ENCODE peak calls at places on chromosomes 12 and 14, in four cellular contexts. O is H9, B is GM12878, U is HCT116. A is an unnamed sample.

GRCh38 chr14:94945615-94946014 is 175.7 kb upstream of the GSC start:
- DNase-seq in O (no peak), B (no peak), U (no peak), A (no peak)

GRCh38 chr12:52892974-52893373 is 11.9 kb downstream of the KRT8 start:
- DNase-seq in O (no peak), B (no peak), U (no peak), A (no peak)

GRCh38 chr12:19183121-19183838 is 53.7 kb downstream of the PLEKHA5 start:
- DNase-seq in O (no peak), B (no peak), U (no peak), A (no peak)

GRCh38 chr12:4992881-4993280 is 50.8 kb upstream of the KCNA5 start:
- DNase-seq in O (no peak), B (no peak), U (no peak), A (no peak)

GRCh38 chr12:41604830-41605229 is 416.7 kb downstream of the PDZRN4 start:
- DNase-seq in O (no peak), B (no peak), U (no peak), A (no peak)

GRCh38 chr12:121801601-121802484 is 2.0 kb upstream of the SETD1B start:
- DNase-seq in O (peak; percentile 32), B (no peak), U (no peak), A (no peak)

GRCh38 chr14:24058260-24058950 is 6.6 kb downstream of the CARMIL3 start:
- DNase-seq in O (no peak), B (no peak), U (no peak), A (peak; percentile 15)

GRCh38 chr12:16435875-16436554 is 88.6 kb downstream of the MGST1 start:
- DNase-seq in O (no peak), B (no peak), U (no peak), A (no peak)

GRCh38 chr12:91948504-91948903 is 197.1 kb downstream of the BTG1 start:
- DNase-seq in O (no peak), B (no peak), U (no peak), A (no peak)

GRCh38 chr12:123269395-123269892 is 2.2 kb downstream of the CDK2AP1 start:
- DNase-seq in O (peak; percentile 78), B (no peak), U (no peak), A (no peak)

GRCh38 chr14:53670701-53671100 is 285.9 kb downstream of the BMP4 start:
- DNase-seq in O (no peak), B (no peak), U (no peak), A (peak; percentile 57)

GRCh38 chr12:132833341-132833740 is 4.7 kb upstream of the GOLGA3 start:
- DNase-seq in O (no peak), B (no peak), U (no peak), A (no peak)

GRCh38 chr12:13198921-13199320 is 2.4 kb downstream of the EMP1 start:
- DNase-seq in O (no peak), B (no peak), U (no peak), A (no peak)

GRCh38 chr12:131348226-131349010 is 362.5 kb upstream of the SFSWAP start:
- DNase-seq in O (no peak), B (no peak), U (no peak), A (no peak)

GRCh38 chr14:104677506-104678332 is 11.7 kb upstream of the INF2 start:
- DNase-seq in O (peak; percentile 83), B (no peak), U (no peak), A (no peak)

GRCh38 chr14:95021588-95021987 is 135.7 kb downstream of the DICER1 start:
- DNase-seq in O (no peak), B (no peak), U (no peak), A (no peak)

GRCh38 chr14:78967111-78967809 is 797.1 kb downstream of the NRXN3 start:
- DNase-seq in O (no peak), B (no peak), U (no peak), A (no peak)

GRCh38 chr14:31788340-31788739 is 227.1 kb downstream of the NUBPL start:
- DNase-seq in O (no peak), B (no peak), U (no peak), A (no peak)

DNA sequence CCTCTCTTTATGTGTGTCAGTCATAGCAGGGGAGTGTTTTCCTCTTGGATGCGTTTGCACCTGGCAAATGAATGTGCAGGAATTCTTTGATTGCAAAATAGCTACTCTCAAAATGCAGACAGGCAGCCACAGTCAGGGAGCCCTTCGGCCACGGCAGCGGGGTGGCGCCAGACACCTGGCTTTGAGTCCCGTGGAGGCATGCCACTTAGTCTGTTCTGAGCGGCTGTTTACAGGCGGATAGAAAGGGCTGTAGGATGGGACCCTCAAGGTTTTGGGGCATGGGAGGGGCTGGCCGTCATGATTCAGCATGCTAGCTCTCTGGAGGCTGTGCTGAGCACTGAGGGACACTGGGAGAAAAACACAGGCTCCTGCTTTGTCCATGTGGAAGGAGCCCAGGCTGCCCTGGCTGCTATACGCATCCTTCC is 117.1 kb downstream of the SLC25A47 start:
- DNase-seq in O (peak; percentile 75), B (no peak), U (no peak), A (peak; percentile 49)
- TF ChIP-seq CTCF in O (peak; percentile 69), B (peak; percentile 51), U (peak; percentile 87), A (peak; percentile 94)

GRCh38 chr12:112087851-112088250 is 20.7 kb downstream of the NAA25 start:
- DNase-seq in O (no peak), B (no peak), U (no peak), A (no peak)

GRCh38 chr12:112091563-112091962 is 17.0 kb downstream of the NAA25 start:
- DNase-seq in O (no peak), B (no peak), U (no peak), A (no peak)

GRCh38 chr12:112087055-112087850 is 21.3 kb downstream of the NAA25 start:
- DNase-seq in O (no peak), B (no peak), U (no peak), A (no peak)
- H4K20me1 ChIP-seq in O (no peaks in the 10 kb centered on the region), B (no peaks in the 10 kb centered on the region), U (peaks cover 12% of the 10 kb centered on the region), A (no peaks in the 10 kb centered on the region)

DNA sequence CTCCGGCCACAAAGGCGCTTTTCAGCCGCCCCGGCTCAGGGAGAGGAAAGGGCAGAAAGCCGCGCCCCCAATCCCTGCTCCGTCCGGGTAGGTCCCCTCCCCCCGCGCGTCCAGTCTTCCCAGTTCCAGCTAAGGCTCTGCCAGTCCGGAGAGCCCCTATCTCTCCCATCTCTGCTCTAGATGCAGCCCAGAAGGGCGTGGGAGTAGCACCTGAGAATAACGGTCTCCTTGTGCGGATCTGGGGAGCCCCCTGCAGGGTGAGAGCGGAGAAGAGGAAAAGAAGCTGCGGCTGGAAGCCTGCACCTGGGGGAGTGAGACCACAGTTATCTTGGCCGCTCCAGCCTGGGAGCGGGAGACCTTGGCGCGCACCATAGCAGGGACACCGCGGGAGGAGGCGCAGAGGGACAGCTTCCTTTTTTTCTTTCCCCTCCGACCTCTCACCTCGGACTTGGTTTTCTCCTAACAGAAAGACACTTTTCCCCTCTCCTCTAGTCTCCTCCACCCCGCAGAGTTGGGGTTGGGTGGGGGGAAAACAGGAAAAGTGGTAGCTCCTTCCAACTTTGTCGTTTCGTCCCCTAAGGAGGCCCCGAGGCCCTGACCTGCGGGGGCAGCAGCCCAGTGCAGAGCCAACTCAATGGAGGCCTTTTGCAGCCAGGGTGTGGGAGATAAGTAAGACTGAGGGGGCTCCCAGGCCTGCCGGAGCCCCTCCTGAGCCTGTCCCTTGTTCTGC is 2.4 kb downstream of the DHH start:
- DNase-seq in O (peak; percentile 86), B (no peak), U (no peak), A (no peak)
- TF ChIP-seq CTCF in O (peak; percentile 55), B (peak; percentile 45), U (peak; percentile 63), A (peak; percentile 32)

GRCh38 chr14:74793506-74794155 is 30.5 kb downstream of the YLPM1 start:
- DNase-seq in O (no peak), B (no peak), U (no peak), A (no peak)
- H4K20me1 ChIP-seq in O (no peaks in the 10 kb centered on the region), B (no peaks in the 10 kb centered on the region), U (peaks cover 3% of the 10 kb centered on the region), A (no peaks in the 10 kb centered on the region)

DNA sequence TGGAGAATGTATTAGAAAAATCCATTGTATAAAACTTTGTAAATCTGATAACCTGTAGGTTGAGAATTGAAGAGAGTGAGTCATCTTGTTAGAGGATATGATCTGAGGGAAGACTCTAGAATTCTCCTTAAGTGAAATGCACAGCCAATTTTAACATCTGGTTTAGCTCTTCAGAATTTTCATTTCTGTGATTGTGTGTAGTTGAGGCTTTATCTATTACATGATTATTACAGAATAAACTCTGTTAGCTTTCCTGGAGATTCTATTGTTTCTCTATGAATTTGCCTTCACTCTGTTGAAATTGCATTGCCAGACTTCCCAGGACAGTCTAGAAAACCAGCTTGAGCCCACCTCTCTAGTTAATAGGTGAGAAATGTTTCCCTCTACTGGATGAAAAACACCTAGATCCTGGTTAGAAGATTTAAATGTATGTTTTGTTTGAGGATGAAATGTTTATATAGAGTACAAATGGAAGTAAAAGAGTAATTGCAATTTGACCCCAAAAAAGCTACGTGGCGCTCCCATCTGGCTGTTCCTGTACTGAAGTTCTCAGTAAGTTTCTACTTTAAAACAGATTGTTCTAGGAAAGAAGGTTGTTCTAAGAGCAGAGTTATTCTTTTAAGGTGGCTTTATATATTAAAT is 2.9 kb downstream of the NUDT4 start:
- DNase-seq in O (no peak), B (no peak), U (no peak), A (no peak)
- TF ChIP-seq CTCF in O (peak; percentile 50), B (peak; percentile 29), U (no peak), A (no peak)

GRCh38 chr12:6771509-6772330 is 600 bp upstream of the LAG3 start:
- DNase-seq in O (no peak), B (no peak), U (no peak), A (no peak)

GRCh38 chr12:6772729-6773661 is 675 bp downstream of the LAG3 start:
- DNase-seq in O (no peak), B (no peak), U (no peak), A (no peak)

GRCh38 chr12:6771091-6771495 is 1.2 kb upstream of the LAG3 start:
- DNase-seq in O (no peak), B (no peak), U (no peak), A (no peak)

GRCh38 chr12:6773662-6774351 is 1.5 kb downstream of the LAG3 start:
- DNase-seq in O (no peak), B (no peak), U (no peak), A (no peak)

DNA sequence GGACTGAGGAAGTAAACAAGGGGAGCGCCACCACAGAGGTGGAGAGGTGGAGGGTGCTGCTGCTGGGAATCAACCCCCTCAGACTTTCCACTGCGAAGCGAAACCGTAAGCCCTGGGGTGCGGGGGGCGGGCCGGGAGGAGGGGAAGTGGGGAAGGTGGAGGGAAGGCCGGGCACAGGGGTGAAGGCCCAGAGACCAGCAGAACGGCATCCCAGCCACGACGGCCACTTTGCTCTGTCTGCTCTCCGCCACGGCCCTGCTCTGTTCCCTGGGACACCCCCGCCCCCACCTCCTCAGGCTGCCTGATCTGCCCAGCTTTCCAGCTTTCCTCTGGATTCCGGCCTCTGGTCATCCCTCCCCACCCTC is at the start of gene LAG3:
- DNase-seq in O (no peak), B (no peak), U (no peak), A (no peak)
- H4K20me1 ChIP-seq in O (no peaks in the 10 kb centered on the region), B (no peaks in the 10 kb centered on the region), U (no peaks in the 10 kb centered on the region), A (no peaks in the 10 kb centered on the region)

GRCh38 chr14:21103710-21104447 is 3.0 kb downstream of the TMEM253 start:
- DNase-seq in O (peak; percentile 95), B (peak; percentile 76), U (peak; percentile 90), A (no peak)
- TF ChIP-seq CTCF in O (peak; percentile 76), B (peak; percentile 83), U (peak; percentile 76), A (peak; percentile 90)

DNA sequence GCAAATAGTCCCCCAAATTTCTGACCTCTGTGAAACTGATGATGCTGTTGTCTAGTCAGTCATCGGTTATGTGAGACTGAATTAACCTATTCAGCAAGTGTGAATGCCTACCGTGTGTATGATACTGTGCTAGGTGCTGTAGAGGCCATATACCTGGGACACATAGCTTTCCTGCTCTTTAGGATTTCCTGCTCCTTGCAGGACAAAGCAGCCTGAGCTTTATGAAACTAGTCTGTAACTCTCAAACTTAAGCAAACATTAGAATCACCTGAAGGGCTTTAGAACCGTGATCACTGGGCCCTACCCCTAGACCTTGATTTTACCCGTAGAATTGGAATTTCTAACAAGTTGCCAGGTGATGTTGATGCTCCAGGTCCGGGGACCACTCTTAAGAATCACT is 6.9 kb downstream of the MARK3 start:
- DNase-seq in O (no peak), B (no peak), U (no peak), A (no peak)
- H4K20me1 ChIP-seq in O (no peaks in the 10 kb centered on the region), B (peaks cover 6% of the 10 kb centered on the region), U (peaks cover 25% of the 10 kb centered on the region), A (peaks cover 70% of the 10 kb centered on the region)